ENCODE peak calls at places on chromosomes 16 and 17, in ten cellular contexts. P is NCI-H748 treated with DMSO at 0.1 percent for 48 hours; G is AG08395; K is left cardiac atrium; N is NCI-H1694 treated with DMSO at 0.1 percent for 48 hours; C is K562; L is stimulated activated CD8-positive, alpha-beta memory T cell treated with anti-CD3 and anti-CD28 coated beads, Interleukin-2, amount 100 ng/mL, for 48 hours; T is SW480; J is RPMI8226; V is cerebellar cortex. B is an unnamed sample.

GRCh38 chr16:31082368-31083045 is 6.2 kb downstream of the PRSS53 start:
- DNase-seq in P (no peak), G (no peak), K (no peak), N (no peak), C (no peak), L (no peak), T (peak; percentile 14), J (no peak), V (no peak), B (no peak)

GRCh38 chr16:6165330-6165984 is 1067.9 kb upstream of the EEF2KMT start:
- DNase-seq in P (no peak), G (no peak), K (no peak), N (peak; percentile 8), C (peak; percentile 5), L (no peak), T (no peak), J (peak; percentile 33), V (peak; percentile 63), B (peak; percentile 46)

GRCh38 chr17:63843387-63844292 is 1.2 kb upstream of the SMARCD2 start:
- DNase-seq in P (no peak), G (peak; percentile 64), K (peak; percentile 83), N (no peak), C (peak; percentile 52), L (no peak), T (no peak), J (peak; percentile 94), V (no peak), B (peak; percentile 22)

GRCh38 chr16:12972246-12972645 is 70.8 kb downstream of the SHISA9 start:
- DNase-seq in P (no peak), G (no peak), K (no peak), N (no peak), C (no peak), L (no peak), T (no peak), J (no peak), V (no peak), B (no peak)

GRCh38 chr16:77445321-77445720 is 10.5 kb upstream of the ADAMTS18 start:
- DNase-seq in P (no peak), G (no peak), K (no peak), N (no peak), C (no peak), L (no peak), T (no peak), J (no peak), V (no peak), B (no peak)

GRCh38 chr16:12255919-12256665 is 279.6 kb downstream of the SNX29 start:
- DNase-seq in P (peak; percentile 48), G (no peak), K (no peak), N (no peak), C (no peak), L (no peak), T (no peak), J (peak; percentile 32), V (no peak), B (no peak)

GRCh38 chr16:4920826-4921225 is 16.1 kb downstream of the PPL start:
- DNase-seq in P (no peak), G (no peak), K (no peak), N (no peak), C (no peak), L (no peak), T (no peak), J (no peak), V (no peak), B (no peak)

GRCh38 chr17:28743243-28744103 is at the start of gene TRAF4:
- DNase-seq in P (peak; percentile 80), G (peak; percentile 85), K (peak; percentile 88), N (peak; percentile 61), C (peak; percentile 95), L (peak; percentile 73), T (peak; percentile 97), J (peak; percentile 95), V (peak; percentile 72), B (peak; percentile 91)

GRCh38 chr17:4908301-4908700 is 5.4 kb upstream of the CHRNE start:
- DNase-seq in P (no peak), G (no peak), K (no peak), N (no peak), C (no peak), L (no peak), T (no peak), J (no peak), V (no peak), B (no peak)

GRCh38 chr16:29808219-29808900 is 2.0 kb downstream of the MAZ start:
- DNase-seq in P (no peak), G (no peak), K (no peak), N (no peak), C (peak; percentile 48), L (no peak), T (no peak), J (peak; percentile 71), V (no peak), B (no peak)

GRCh38 chr17:37276475-37276874 is 99.3 kb upstream of the C17orf78 start:
- DNase-seq in P (no peak), G (no peak), K (no peak), N (no peak), C (peak; percentile 47), L (no peak), T (peak; percentile 34), J (peak; percentile 26), V (no peak), B (no peak)

GRCh38 chr16:63925221-63925620 is 1196.6 kb downstream of the CDH11 start:
- DNase-seq in P (no peak), G (no peak), K (no peak), N (no peak), C (no peak), L (no peak), T (no peak), J (no peak), V (peak; percentile 97), B (peak; percentile 71)

GRCh38 chr16:86298166-86299131 is 211.9 kb upstream of the FOXF1 start:
- DNase-seq in P (no peak), G (peak; percentile 49), K (no peak), N (no peak), C (no peak), L (no peak), T (no peak), J (no peak), V (no peak), B (no peak)

GRCh38 chr17:546456-546855 is 168.2 kb downstream of the VPS53 start:
- DNase-seq in P (no peak), G (no peak), K (no peak), N (no peak), C (no peak), L (no peak), T (no peak), J (no peak), V (no peak), B (no peak)

GRCh38 chr17:1107777-1108559 is 71.8 kb downstream of the ABR start:
- DNase-seq in P (peak; percentile 14), G (peak; percentile 46), K (peak; percentile 48), N (no peak), C (no peak), L (no peak), T (peak; percentile 18), J (no peak), V (no peak), B (no peak)

GRCh38 chr17:44919885-44920564 is 4.7 kb upstream of the GFAP start:
- DNase-seq in P (peak; percentile 42), G (peak; percentile 90), K (peak; percentile 87), N (peak; percentile 28), C (peak; percentile 86), L (peak; percentile 39), T (peak; percentile 77), J (peak; percentile 85), V (peak; percentile 93), B (peak; percentile 93)

GRCh38 chr17:47311420-47311819 is 12.3 kb upstream of the EFCAB13 start:
- DNase-seq in P (no peak), G (no peak), K (no peak), N (no peak), C (no peak), L (no peak), T (no peak), J (no peak), V (no peak), B (no peak)

GRCh38 chr17:41003926-41004325 is 4.2 kb upstream of the KRTAP3-2 start:
- DNase-seq in P (no peak), G (no peak), K (no peak), N (no peak), C (no peak), L (no peak), T (no peak), J (peak; percentile 80), V (no peak), B (no peak)

GRCh38 chr17:1467898-1468492 is 12.0 kb upstream of the CRK start:
- DNase-seq in P (no peak), G (no peak), K (peak; percentile 58), N (no peak), C (no peak), L (no peak), T (no peak), J (no peak), V (no peak), B (no peak)

GRCh38 chr17:44522883-44523671 is 19.9 kb upstream of the GPATCH8 start:
- DNase-seq in P (peak; percentile 23), G (peak; percentile 72), K (peak; percentile 80), N (peak; percentile 20), C (peak; percentile 82), L (peak; percentile 72), T (no peak), J (peak; percentile 73), V (peak; percentile 65), B (no peak)

GRCh38 chr17:19727466-19728113 is 11.2 kb upstream of the SLC47A2 start:
- DNase-seq in P (no peak), G (peak; percentile 84), K (peak; percentile 54), N (no peak), C (no peak), L (no peak), T (no peak), J (no peak), V (peak; percentile 41), B (no peak)

GRCh38 chr16:67397812-67398545 is 4.7 kb upstream of the TPPP3 start:
- DNase-seq in P (no peak), G (no peak), K (no peak), N (peak; percentile 36), C (no peak), L (no peak), T (no peak), J (peak; percentile 54), V (no peak), B (no peak)

GRCh38 chr16:35687781-35688180 is 2228.4 kb downstream of the TP53TG3F start:
- DNase-seq in P (no peak), G (no peak), K (no peak), N (no peak), C (no peak), L (no peak), T (peak; percentile 31), J (no peak), V (no peak), B (no peak)

GRCh38 chr17:59830846-59831486 is 61.8 kb downstream of the TUBD1 start:
- DNase-seq in P (no peak), G (no peak), K (no peak), N (no peak), C (no peak), L (no peak), T (no peak), J (no peak), V (no peak), B (no peak)

GRCh38 chr17:2343421-2343820 is 6.1 kb downstream of the SGSM2 start:
- DNase-seq in P (no peak), G (no peak), K (no peak), N (no peak), C (no peak), L (peak; percentile 50), T (no peak), J (peak; percentile 16), V (no peak), B (no peak)

B was measured in cerebellum.